ENCODE peak calls at places on chromosomes 4 and X, in seven cellular contexts. Z is retinal pigment epithelial cell, J is AG10803, V is AG09319, T is AG09309, S is dermis blood vessel endothelial cell, Y is NCI-H1105. B is an unnamed sample.

GRCh38 chr4:185685804-185686203 is 126.2 kb downstream of the SORBS2 start:
- DNase-seq in T (no peak), J (peak), S (no peak), V (no peak), Y (no peak), Z (no peak), B (no peak)

GRCh38 chrX:46165411-46165810 is 379.8 kb downstream of the ZNF674 start:
- DNase-seq in S (no peak), T (peak), Z (peak), J (peak), V (no peak), Y (no peak), B (no peak)

GRCh38 chr4:98586231-98586630 is 72.2 kb downstream of the TSPAN5 start:
- DNase-seq in J (no peak), V (no peak), Y (no peak), S (no peak), Z (no peak), T (no peak), B (no peak)

GRCh38 chr4:112145820-112146813 is 863 bp downstream of the FAM241A start:
- DNase-seq in S (peak), J (peak), Y (no peak), V (no peak), T (no peak), Z (no peak), B (no peak)

GRCh38 chr4:37803348-37803973 is 23.0 kb upstream of the PGM2 start:
- DNase-seq in Z (no peak), J (peak), Y (no peak), V (no peak), T (peak), S (peak), B (no peak)

GRCh38 chr4:122636697-122637096 is 15.8 kb upstream of the IL21 start:
- DNase-seq in Y (no peak), Z (no peak), S (no peak), T (no peak), J (no peak), V (no peak), B (no peak)

GRCh38 chrX:129732857-129733256 is 5.9 kb upstream of the XPNPEP2 start:
- DNase-seq in Y (no peak), T (no peak), V (no peak), S (no peak), J (no peak), Z (no peak), B (no peak)

GRCh38 chr4:3223346-3223745 is 25.6 kb upstream of the MSANTD1 start:
- DNase-seq in J (no peak), T (no peak), S (no peak), V (no peak), Z (no peak), Y (no peak), B (no peak)

GRCh38 chr4:7805533-7806079 is 134.1 kb downstream of the AFAP1 start:
- DNase-seq in Z (peak), V (peak), Y (peak), T (peak), J (peak), S (peak), B (peak)

GRCh38 chrX:144219035-144219434 is 335.2 kb downstream of the UBE2NL start:
- DNase-seq in J (peak), T (no peak), Y (peak), S (no peak), V (no peak), Z (no peak), B (no peak)

GRCh38 chr4:150683775-150684350 is 101.9 kb downstream of the MAB21L2 start:
- DNase-seq in J (no peak), T (no peak), Z (no peak), Y (no peak), V (no peak), S (no peak), B (no peak)

GRCh38 chrX:24332868-24333267 is 19.0 kb upstream of the SUPT20HL2 start:
- DNase-seq in Y (no peak), Z (no peak), J (no peak), S (no peak), T (no peak), V (no peak), B (no peak)

GRCh38 chrX:79162076-79162475 is 17.6 kb downstream of the GPR174 start:
- DNase-seq in T (no peak), V (no peak), Y (no peak), S (peak), Z (no peak), J (no peak), B (no peak)

GRCh38 chr4:94068712-94069111 is 139.0 kb upstream of the SMARCAD1 start:
- DNase-seq in T (no peak), Z (no peak), V (no peak), J (no peak), Y (no peak), S (no peak), B (no peak)

GRCh38 chr4:5712517-5712916 is 1.5 kb downstream of the EVC start:
- DNase-seq in Z (no peak), S (no peak), J (peak), V (no peak), Y (no peak), T (peak), B (no peak)

GRCh38 chr4:11514780-11515432 is 86.2 kb upstream of the HS3ST1 start:
- DNase-seq in Z (no peak), Y (no peak), S (peak), T (no peak), J (no peak), V (no peak), B (no peak)

GRCh38 chr4:154958621-154959358 is 177.7 kb downstream of the RBM46 start:
- DNase-seq in J (no peak), V (no peak), S (no peak), Y (no peak), T (no peak), Z (no peak), B (no peak)

B was measured in pulmonary artery endothelial cell.